ENCODE peak calls at places on chromosomes 2 and 18, in six cellular contexts. Y is activated T-cell treated with anti-CD3 and anti-CD28 coated beads for 1 hour; R is naive thymus-derived CD4-positive, alpha-beta T cell; S is BE2C; L is left cardiac atrium; N is suprapubic skin. V is an unnamed sample.
A peak's percentile ranks its signal among the peaks of the same experiment; 100 is the strongest.

GRCh38 chr2:71801969-71802368 is 345.7 kb downstream of the CYP26B1 start:
- DNase-seq in N (peak; percentile 81), S (peak; percentile 19), L (peak; percentile 75), Y (no peak), R (no peak), V (peak; percentile 40)

GRCh38 chr2:33240178-33240577 is 236.3 kb upstream of the RASGRP3 start:
- DNase-seq in R (no peak), S (no peak), Y (no peak), L (no peak), N (no peak), V (no peak)

GRCh38 chr2:133303150-133303549 is 265.1 kb downstream of the NCKAP5 start:
- DNase-seq in L (no peak), Y (no peak), N (no peak), S (no peak), R (no peak), V (no peak)

GRCh38 chr2:224276251-224276650 is 125.7 kb downstream of the FAM124B start:
- DNase-seq in L (no peak), N (no peak), Y (no peak), R (no peak), S (no peak), V (no peak)

GRCh38 chr2:71067567-71068217 is 756 bp upstream of the NAGK start:
- DNase-seq in S (no peak), N (no peak), R (no peak), L (no peak), Y (no peak), V (no peak)

GRCh38 chr2:235644191-235644590 is 150.3 kb downstream of the AGAP1 start:
- DNase-seq in Y (no peak), N (no peak), L (no peak), R (no peak), S (no peak), V (no peak)

GRCh38 chr2:173964565-173965371 is 405 bp downstream of the SP3 start:
- DNase-seq in Y (peak; percentile 81), R (peak; percentile 80), N (peak; percentile 94), L (peak; percentile 90), S (peak; percentile 82), V (peak; percentile 74)

GRCh38 chr18:2143666-2144065 is 427.6 kb downstream of the METTL4 start:
- DNase-seq in R (no peak), Y (no peak), N (no peak), S (no peak), L (no peak), V (no peak)

GRCh38 chr2:70643715-70644114 is 90.1 kb upstream of the TGFA start:
- DNase-seq in Y (no peak), N (no peak), R (no peak), S (no peak), L (no peak), V (no peak)

GRCh38 chr2:233387225-233387624 is 32.9 kb downstream of the DGKD start:
- DNase-seq in L (no peak), R (no peak), S (no peak), Y (no peak), N (peak; percentile 65), V (no peak)

GRCh38 chr2:45007961-45008295 is 1.3 kb downstream of the SIX2 start:
- DNase-seq in R (no peak), N (no peak), Y (no peak), L (no peak), S (no peak), V (no peak)

GRCh38 chr2:178980815-178981214 is 69.1 kb downstream of the CCDC141 start:
- DNase-seq in N (no peak), R (no peak), L (no peak), Y (no peak), S (no peak), V (no peak)

GRCh38 chr2:20378891-20379519 is 28.4 kb upstream of the PUM2 start:
- DNase-seq in S (peak; percentile 94), N (peak; percentile 83), R (no peak), Y (no peak), L (peak; percentile 90), V (peak; percentile 49)

GRCh38 chr2:12428324-12428723 is 288.4 kb upstream of the TRIB2 start:
- DNase-seq in L (no peak), R (no peak), Y (no peak), S (no peak), N (no peak), V (no peak)